ENCODE peak calls at places on chromosomes 1 and 21, in four cellular contexts. S is GM12878, H is WTC11, T is HepG2. X is an unnamed sample.

GRCh38 chr1:186559601-186560116 is 98.7 kb upstream of the PDC start:
- DNase-seq in T (no peak), S (no peak), H (no peak), X (no peak)

GRCh38 chr1:67458663-67459062 is 28.5 kb upstream of the SERBP1 start:
- DNase-seq in T (no peak), H (no peak), S (no peak), X (no peak)

GRCh38 chr21:15483138-15483780 is 246.5 kb upstream of the USP25 start:
- DNase-seq in S (peak; percentile 45), T (peak; percentile 82), H (peak; percentile 86), X (peak; percentile 70)

GRCh38 chr1:117739516-117739915 is 133.7 kb downstream of the TENT5C start:
- DNase-seq in T (no peak), H (no peak), S (no peak), X (no peak)

GRCh38 chr1:166432655-166433054 is 265.9 kb upstream of the FAM78B start:
- DNase-seq in S (no peak), H (no peak), T (no peak), X (no peak)

GRCh38 chr1:19799233-19799876 is 361 bp downstream of the TMCO4 start:
- DNase-seq in T (peak; percentile 56), S (no peak), H (no peak), X (peak; percentile 85)

GRCh38 chr1:63064135-63064534 is 258.2 kb upstream of the FOXD3 start:
- DNase-seq in H (no peak), T (no peak), S (no peak), X (no peak)

GRCh38 chr21:35738342-35738961 is 321.9 kb downstream of the SETD4 start:
- DNase-seq in H (no peak), S (no peak), T (no peak), X (no peak)

GRCh38 chr1:164155337-164155850 is 403.6 kb upstream of the PBX1 start:
- DNase-seq in S (no peak), H (no peak), T (no peak), X (no peak)

GRCh38 chr1:246724725-246725095 is 501 bp downstream of the SCCPDH start:
- DNase-seq in T (no peak), H (peak; percentile 14), S (no peak), X (peak; percentile 59)

GRCh38 chr1:110056776-110057175 is 13.7 kb downstream of the ALX3 start:
- DNase-seq in T (no peak), S (no peak), H (no peak), X (no peak)

GRCh38 chr1:165162671-165163241 is 193.8 kb downstream of the LMX1A start:
- DNase-seq in S (no peak), T (peak; percentile 2), H (peak; percentile 30), X (no peak)

GRCh38 chr1:32742956-32743355 is 40.4 kb upstream of the SYNC start:
- DNase-seq in H (no peak), T (no peak), S (no peak), X (peak; percentile 34)

GRCh38 chr1:222339371-222339947 is 208.4 kb downstream of the HHIPL2 start:
- DNase-seq in H (no peak), S (no peak), T (no peak), X (no peak)

GRCh38 chr1:53552981-53553733 is 94.0 kb downstream of the DMRTB1 start:
- DNase-seq in T (no peak), H (peak; percentile 7), S (no peak), X (no peak)

GRCh38 chr1:923131-923990 is at the start of gene SAMD11:
- DNase-seq in T (peak; percentile 40), H (peak; percentile 64), S (no peak), X (peak; percentile 76)

GRCh38 chr1:26278835-26279597 is 870 bp upstream of the SH3BGRL3 start:
- DNase-seq in S (no peak), H (no peak), T (no peak), X (peak; percentile 78)

GRCh38 chr1:71463144-71463543 is 382.3 kb upstream of the ZRANB2 start:
- DNase-seq in H (no peak), S (no peak), T (no peak), X (no peak)

GRCh38 chr1:66339944-66340343 is 194.0 kb upstream of the SGIP1 start:
- DNase-seq in H (no peak), S (no peak), T (no peak), X (no peak)

GRCh38 chr1:26856604-26857469 is 6.1 kb upstream of the SFN start:
- DNase-seq in T (no peak), H (no peak), S (no peak), X (no peak)

GRCh38 chr1:231385118-231385748 is 36.9 kb downstream of the EGLN1 start:
- DNase-seq in S (no peak), H (no peak), T (peak; percentile 43), X (no peak)

GRCh38 chr1:170284425-170284824 is 138.7 kb downstream of the NTMT2 start:
- DNase-seq in T (no peak), H (no peak), S (no peak), X (no peak)

GRCh38 chr1:194889310-194889709 is 1702.9 kb upstream of the B3GALT2 start:
- DNase-seq in H (no peak), T (no peak), S (no peak), X (no peak)

GRCh38 chr21:43361127-43361492 is 65.8 kb downstream of the SIK1 start:
- DNase-seq in H (no peak), T (no peak), S (no peak), X (no peak)

GRCh38 chr21:16279658-16280581 is 550.1 kb downstream of the USP25 start:
- DNase-seq in H (peak; percentile 25), S (no peak), T (no peak), X (no peak)

GRCh38 chr1:7252411-7253117 is 467.3 kb downstream of the CAMTA1 start:
- DNase-seq in S (no peak), T (no peak), H (no peak), X (no peak)
- TF ChIP-seq CREM in S (no peak), T (no peak), H (no peak), X (no peak)

GRCh38 chr1:204087181-204087892 is 14.4 kb downstream of the SOX13 start:
- DNase-seq in S (no peak), T (no peak), H (no peak), X (no peak)

GRCh38 chr1:204089044-204089751 is 16.3 kb downstream of the SOX13 start:
- DNase-seq in T (no peak), H (no peak), S (no peak), X (no peak)

GRCh38 chr1:204087893-204088528 is 15.1 kb downstream of the SOX13 start:
- DNase-seq in H (no peak), T (no peak), S (no peak), X (no peak)

GRCh38 chr1:204091066-204091465 is 18.2 kb downstream of the SOX13 start:
- DNase-seq in H (no peak), S (no peak), T (no peak), X (no peak)

GRCh38 chr1:204088596-204088995 is 15.7 kb downstream of the SOX13 start:
- DNase-seq in S (no peak), H (no peak), T (no peak), X (no peak)
- TF ChIP-seq CREM in S (no peak), H (no peak), T (no peak), X (no peak)

GRCh38 chr21:26800455-26801454 is 44.5 kb downstream of the ADAMTS1 start:
- DNase-seq in T (no peak), S (no peak), H (no peak), X (no peak)
- TF ChIP-seq CREM in T (no peak), S (no peak), H (no peak), X (no peak)

GRCh38 chr1:54805466-54805865 is 4.3 kb upstream of the TTC22 start:
- DNase-seq in T (no peak), H (no peak), S (no peak), X (no peak)
- TF ChIP-seq CREM in T (no peak), H (no peak), S (no peak), X (no peak)

X was measured in K562.